ENCODE peak calls at places on chromosomes 1 and 21, in eight cellular contexts. One of them, this sample, is unnamed.

GRCh38 chr1:74578101-74578500 is 65.7 kb upstream of the LRRC53 start:
- DNase-seq in IMR-90: no peak
- DNase-seq in A549: no peak
- DNase-seq in prostate gland: no peak
- DNase-seq in DND-41: no peak
- DNase-seq in lower lobe of right lung: no peak
- DNase-seq in SJSA1: no peak
- DNase-seq in tibial nerve: no peak
- DNase-seq in this sample: no peak

GRCh38 chr1:70745199-70745598 is 302.4 kb downstream of the PTGER3 start:
- DNase-seq in IMR-90: no peak
- DNase-seq in A549: no peak
- DNase-seq in prostate gland: no peak
- DNase-seq in DND-41: no peak
- DNase-seq in lower lobe of right lung: no peak
- DNase-seq in SJSA1: no peak
- DNase-seq in tibial nerve: no peak
- DNase-seq in this sample: no peak

GRCh38 chr1:177915641-177916040 is 54.2 kb downstream of the SEC16B start:
- DNase-seq in IMR-90: no peak
- DNase-seq in A549: no peak
- DNase-seq in prostate gland: no peak
- DNase-seq in DND-41: no peak
- DNase-seq in lower lobe of right lung: no peak
- DNase-seq in SJSA1: no peak
- DNase-seq in tibial nerve: no peak
- DNase-seq in this sample: no peak

GRCh38 chr1:39255212-39255611 is 50.7 kb downstream of the MACF1 start:
- DNase-seq in IMR-90: peak; percentile 39
- DNase-seq in A549: no peak
- DNase-seq in prostate gland: no peak
- DNase-seq in DND-41: no peak
- DNase-seq in lower lobe of right lung: no peak
- DNase-seq in SJSA1: no peak
- DNase-seq in tibial nerve: no peak
- DNase-seq in this sample: no peak

GRCh38 chr1:169680377-169681019 is 30.9 kb downstream of the SELL start:
- DNase-seq in IMR-90: no peak
- DNase-seq in A549: no peak
- DNase-seq in prostate gland: no peak
- DNase-seq in DND-41: no peak
- DNase-seq in lower lobe of right lung: no peak
- DNase-seq in SJSA1: no peak
- DNase-seq in tibial nerve: no peak
- DNase-seq in this sample: no peak

GRCh38 chr1:58936973-58937372 is 153.1 kb upstream of the JUN start:
- DNase-seq in IMR-90: no peak
- DNase-seq in A549: no peak
- DNase-seq in prostate gland: no peak
- DNase-seq in DND-41: no peak
- DNase-seq in lower lobe of right lung: no peak
- DNase-seq in SJSA1: no peak
- DNase-seq in tibial nerve: no peak
- DNase-seq in this sample: no peak

GRCh38 chr21:35020902-35021301 is 28.2 kb downstream of the RUNX1 start:
- DNase-seq in IMR-90: peak; percentile 49
- DNase-seq in A549: no peak
- DNase-seq in prostate gland: no peak
- DNase-seq in DND-41: no peak
- DNase-seq in lower lobe of right lung: no peak
- DNase-seq in SJSA1: no peak
- DNase-seq in tibial nerve: no peak
- DNase-seq in this sample: no peak

GRCh38 chr1:245085508-245086095 is 69.2 kb upstream of the KIF26B start:
- DNase-seq in IMR-90: peak; percentile 97
- DNase-seq in A549: peak; percentile 12
- DNase-seq in prostate gland: no peak
- DNase-seq in DND-41: no peak
- DNase-seq in lower lobe of right lung: no peak
- DNase-seq in SJSA1: peak; percentile 67
- DNase-seq in tibial nerve: no peak
- DNase-seq in this sample: no peak

GRCh38 chr1:109425902-109426277 is 358 bp downstream of the PSMA5 start:
- DNase-seq in IMR-90: peak; percentile 53
- DNase-seq in A549: peak; percentile 58
- DNase-seq in prostate gland: no peak
- DNase-seq in DND-41: peak; percentile 61
- DNase-seq in lower lobe of right lung: peak; percentile 79
- DNase-seq in SJSA1: peak; percentile 71
- DNase-seq in tibial nerve: no peak
- DNase-seq in this sample: no peak

DNA sequence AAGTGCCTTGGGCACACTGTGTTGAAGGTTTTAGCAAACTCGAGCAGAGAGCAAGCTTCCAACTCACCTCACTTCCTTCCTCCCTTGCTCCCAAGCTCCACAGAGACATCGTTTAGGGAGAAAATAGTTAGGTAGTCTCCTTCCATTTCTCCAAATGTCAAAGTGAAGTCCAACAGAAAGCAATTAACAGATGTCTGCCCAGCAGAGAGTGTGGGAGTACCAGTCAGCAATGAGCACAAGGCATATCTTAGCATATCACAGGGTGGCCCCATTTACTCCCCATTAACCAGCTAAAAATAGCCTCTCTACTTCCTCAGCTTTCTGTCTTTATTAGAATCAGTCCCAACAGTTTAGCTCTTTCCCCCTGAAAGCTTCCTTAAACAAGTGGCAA is 334.2 kb upstream of the CAMK1G start:
- DNase-seq in IMR-90: no peak
- DNase-seq in A549: no peak
- DNase-seq in prostate gland: no peak
- DNase-seq in DND-41: no peak
- DNase-seq in lower lobe of right lung: no peak
- DNase-seq in SJSA1: no peak
- DNase-seq in tibial nerve: no peak
- DNase-seq in this sample: peak; percentile 56
- H3K4me3 ChIP-seq in IMR-90: no peak overlapping the region
- H3K4me3 ChIP-seq in A549: no peak overlapping the region
- H3K4me3 ChIP-seq in prostate gland: no peak overlapping the region
- H3K4me3 ChIP-seq in DND-41: no peak overlapping the region
- H3K4me3 ChIP-seq in lower lobe of right lung: no peak overlapping the region
- H3K4me3 ChIP-seq in SJSA1: no peak overlapping the region
- H3K4me3 ChIP-seq in tibial nerve: no peak overlapping the region
- H3K4me3 ChIP-seq in this sample: no peak overlapping the region

DNA sequence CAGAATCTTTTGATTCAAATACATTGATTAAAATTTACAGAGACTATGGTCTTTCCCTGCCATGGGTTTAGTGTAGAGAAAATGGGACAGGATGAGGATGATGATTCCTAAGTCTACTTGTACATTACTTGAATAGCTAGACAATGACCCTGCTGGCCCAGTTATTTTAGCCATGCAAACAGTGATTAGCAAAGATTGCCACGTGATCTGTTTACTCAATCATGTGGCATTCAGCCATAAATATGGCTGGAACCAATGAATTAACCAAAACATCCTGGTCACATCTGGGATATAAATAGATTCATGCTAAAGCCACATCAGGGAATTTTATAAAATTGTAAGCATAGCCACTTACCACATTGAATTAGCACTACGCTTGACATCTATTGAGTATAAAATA is 167.3 kb downstream of the PBX1 start:
- DNase-seq in IMR-90: peak; percentile 96
- DNase-seq in A549: peak; percentile 49
- DNase-seq in prostate gland: no peak
- DNase-seq in DND-41: no peak
- DNase-seq in lower lobe of right lung: no peak
- DNase-seq in SJSA1: no peak
- DNase-seq in tibial nerve: no peak
- DNase-seq in this sample: peak; percentile 86
- H3K4me1 ChIP-seq in IMR-90: peaks cover 19% of the 10 kb centered on the region
- H3K4me1 ChIP-seq in A549: peaks cover 17% of the 10 kb centered on the region
- H3K4me1 ChIP-seq in prostate gland: no peaks in the 10 kb centered on the region
- H3K4me1 ChIP-seq in DND-41: no peaks in the 10 kb centered on the region
- H3K4me1 ChIP-seq in lower lobe of right lung: peaks cover 23% of the 10 kb centered on the region
- H3K4me1 ChIP-seq in SJSA1: peaks cover 23% of the 10 kb centered on the region
- H3K4me1 ChIP-seq in tibial nerve: no peaks in the 10 kb centered on the region
- H3K4me1 ChIP-seq in this sample: peaks cover 20% of the 10 kb centered on the region

DNA sequence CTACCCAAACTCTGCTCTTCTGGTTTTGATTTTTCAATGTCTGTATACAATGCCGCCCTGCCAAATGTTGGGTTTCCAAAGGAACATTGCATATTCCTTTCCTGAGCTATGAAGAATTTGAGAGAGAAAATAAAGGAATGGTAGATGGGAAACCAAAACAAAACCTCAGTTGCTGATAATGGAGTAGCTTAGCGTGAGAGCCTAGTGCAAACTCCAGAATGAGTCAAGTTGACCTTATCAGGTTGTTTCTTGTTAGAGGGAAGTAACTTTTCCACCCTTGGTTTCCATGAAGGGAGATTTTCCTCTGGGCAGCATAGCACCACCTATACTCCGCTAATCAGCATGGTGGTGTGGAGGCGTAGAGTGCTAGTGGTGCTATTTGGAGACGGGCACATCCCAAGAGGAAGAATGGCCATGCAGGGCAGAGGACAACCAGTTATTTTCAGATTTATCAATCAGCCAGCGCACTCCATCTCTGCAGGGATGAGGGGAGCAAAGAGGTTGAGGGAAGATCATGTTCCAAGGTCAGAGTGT is 51.6 kb downstream of the BACH1 start:
- DNase-seq in IMR-90: peak; percentile 40
- DNase-seq in A549: no peak
- DNase-seq in prostate gland: no peak
- DNase-seq in DND-41: no peak
- DNase-seq in lower lobe of right lung: no peak
- DNase-seq in SJSA1: no peak
- DNase-seq in tibial nerve: no peak
- DNase-seq in this sample: no peak
- H3K4me3 ChIP-seq in IMR-90: no peak overlapping the region
- H3K4me3 ChIP-seq in A549: no peak overlapping the region
- H3K4me3 ChIP-seq in prostate gland: no peak overlapping the region
- H3K4me3 ChIP-seq in DND-41: no peak overlapping the region
- H3K4me3 ChIP-seq in lower lobe of right lung: no peak overlapping the region
- H3K4me3 ChIP-seq in SJSA1: no peak overlapping the region
- H3K4me3 ChIP-seq in tibial nerve: no peak overlapping the region
- H3K4me3 ChIP-seq in this sample: no peak overlapping the region

DNA sequence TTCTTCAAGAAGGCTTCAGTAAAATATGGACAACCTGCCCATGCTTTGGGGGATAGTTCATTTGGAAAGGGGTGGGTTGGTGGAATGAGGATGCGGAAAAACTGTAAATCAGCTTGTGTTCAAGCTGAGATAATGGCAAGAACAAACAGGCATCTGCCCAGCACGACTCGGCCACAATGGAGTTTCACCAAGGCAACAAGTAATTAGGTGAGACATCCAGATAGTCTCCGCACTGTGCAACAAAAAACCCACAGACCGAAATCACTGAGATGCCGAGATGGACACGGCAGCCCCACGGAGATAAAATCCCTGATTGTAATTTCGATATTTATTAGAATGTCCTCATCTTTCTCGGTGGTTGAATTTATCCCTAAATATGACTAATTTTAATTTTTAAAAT is 455.2 kb downstream of the AJAP1 start:
- DNase-seq in IMR-90: no peak
- DNase-seq in A549: no peak
- DNase-seq in prostate gland: no peak
- DNase-seq in DND-41: no peak
- DNase-seq in lower lobe of right lung: no peak
- DNase-seq in SJSA1: no peak
- DNase-seq in tibial nerve: no peak
- DNase-seq in this sample: no peak
- H3K4me1 ChIP-seq in IMR-90: no peaks in the 10 kb centered on the region
- H3K4me1 ChIP-seq in A549: no peaks in the 10 kb centered on the region
- H3K4me1 ChIP-seq in prostate gland: no peaks in the 10 kb centered on the region
- H3K4me1 ChIP-seq in DND-41: no peaks in the 10 kb centered on the region
- H3K4me1 ChIP-seq in lower lobe of right lung: no peaks in the 10 kb centered on the region
- H3K4me1 ChIP-seq in SJSA1: no peaks in the 10 kb centered on the region
- H3K4me1 ChIP-seq in tibial nerve: no peaks in the 10 kb centered on the region
- H3K4me1 ChIP-seq in this sample: no peaks in the 10 kb centered on the region

GRCh38 chr1:100428160-100428559 is 75.9 kb downstream of the CDC14A start:
- DNase-seq in IMR-90: peak; percentile 20
- DNase-seq in A549: no peak
- DNase-seq in prostate gland: no peak
- DNase-seq in DND-41: no peak
- DNase-seq in lower lobe of right lung: no peak
- DNase-seq in SJSA1: no peak
- DNase-seq in tibial nerve: no peak
- DNase-seq in this sample: no peak
- H3K4me3 ChIP-seq in IMR-90: no peak overlapping the region
- H3K4me3 ChIP-seq in A549: no peak overlapping the region
- H3K4me3 ChIP-seq in prostate gland: no peak overlapping the region
- H3K4me3 ChIP-seq in DND-41: no peak overlapping the region
- H3K4me3 ChIP-seq in lower lobe of right lung: no peak overlapping the region
- H3K4me3 ChIP-seq in SJSA1: no peak overlapping the region
- H3K4me3 ChIP-seq in tibial nerve: no peak overlapping the region
- H3K4me3 ChIP-seq in this sample: no peak overlapping the region

GRCh38 chr1:21900766-21901472 is 36.2 kb downstream of the HSPG2 start:
- DNase-seq in IMR-90: no peak
- DNase-seq in A549: no peak
- DNase-seq in prostate gland: no peak
- DNase-seq in DND-41: no peak
- DNase-seq in lower lobe of right lung: no peak
- DNase-seq in SJSA1: no peak
- DNase-seq in tibial nerve: no peak
- DNase-seq in this sample: no peak
- H3K4me1 ChIP-seq in IMR-90: peaks cover 11% of the 10 kb centered on the region
- H3K4me1 ChIP-seq in A549: peaks cover 18% of the 10 kb centered on the region
- H3K4me1 ChIP-seq in prostate gland: peaks cover 21% of the 10 kb centered on the region
- H3K4me1 ChIP-seq in DND-41: no peaks in the 10 kb centered on the region
- H3K4me1 ChIP-seq in lower lobe of right lung: peaks cover 93% of the 10 kb centered on the region
- H3K4me1 ChIP-seq in SJSA1: peaks cover 31% of the 10 kb centered on the region
- H3K4me1 ChIP-seq in tibial nerve: peaks cover 90% of the 10 kb centered on the region
- H3K4me1 ChIP-seq in this sample: peaks cover 46% of the 10 kb centered on the region

DNA sequence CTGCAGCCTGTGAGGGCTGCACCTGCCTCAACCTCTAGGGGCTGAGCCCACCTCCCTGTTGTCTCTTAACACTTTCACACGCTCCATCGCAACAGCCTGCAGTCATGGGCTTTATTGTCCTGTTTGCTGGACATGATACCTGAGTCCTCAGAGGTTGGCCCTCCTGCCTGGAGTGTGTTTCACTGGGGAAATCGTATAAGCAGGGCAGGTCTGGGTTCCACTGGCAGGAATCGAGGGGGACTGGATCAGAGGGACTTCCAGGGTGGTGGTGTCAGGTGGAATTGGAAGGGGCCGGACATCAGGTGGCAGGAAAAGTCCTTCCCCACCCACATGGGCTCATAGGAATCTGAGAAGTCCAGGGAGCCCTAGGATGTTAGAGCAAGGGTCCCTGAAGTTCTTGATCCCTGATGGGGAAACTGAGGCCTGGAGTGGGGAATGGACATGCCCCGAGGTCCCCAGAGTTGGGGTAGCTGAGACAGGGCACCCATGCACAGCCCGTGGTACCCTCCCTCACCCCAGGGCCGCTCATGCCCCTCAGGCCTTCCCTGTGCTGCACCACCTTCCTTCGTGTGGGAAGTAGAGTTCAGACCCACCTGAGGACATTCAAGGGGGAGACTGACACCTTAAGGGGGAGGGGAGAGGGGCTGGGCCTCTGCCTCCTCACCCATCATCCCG is 66.6 kb downstream of the PIK3CD start:
- DNase-seq in IMR-90: no peak
- DNase-seq in A549: no peak
- DNase-seq in prostate gland: no peak
- DNase-seq in DND-41: no peak
- DNase-seq in lower lobe of right lung: no peak
- DNase-seq in SJSA1: no peak
- DNase-seq in tibial nerve: no peak
- DNase-seq in this sample: no peak
- H3K4me3 ChIP-seq in IMR-90: no peak overlapping the region
- H3K4me3 ChIP-seq in A549: no peak overlapping the region
- H3K4me3 ChIP-seq in prostate gland: no peak overlapping the region
- H3K4me3 ChIP-seq in DND-41: no peak overlapping the region
- H3K4me3 ChIP-seq in lower lobe of right lung: peak overlapping the region; percentile 37
- H3K4me3 ChIP-seq in SJSA1: no peak overlapping the region
- H3K4me3 ChIP-seq in tibial nerve: no peak overlapping the region
- H3K4me3 ChIP-seq in this sample: no peak overlapping the region

This sample was measured in cardiac muscle cell.